ENCODE peak calls at places on chromosomes 12 and 14, in six cellular contexts. N, R, H, S, Y and J are unnamed samples.

GRCh38 chr14:77098470-77099353 is 654 bp downstream of the CIPC start:
- ATAC-seq in N (peak), R (no peak), H (no peak), S (peak), Y (peak), J (peak)

GRCh38 chr12:50984899-50985298 is 32.6 kb downstream of the HIGD1C start:
- ATAC-seq in N (no peak), R (no peak), H (peak), S (peak), Y (peak), J (peak)

GRCh38 chr14:96177766-96178377 is 26.8 kb upstream of the BDKRB2 start:
- ATAC-seq in N (peak), R (peak), H (peak), S (no peak), Y (no peak), J (peak)

GRCh38 chr12:15899282-15899870 is 11.8 kb upstream of the DERA start:
- ATAC-seq in N (peak), R (peak), H (no peak), S (peak), Y (peak), J (no peak)

GRCh38 chr14:24108336-24108874 is 6.2 kb upstream of the DCAF11 start:
- ATAC-seq in N (no peak), R (peak), H (no peak), S (no peak), Y (no peak), J (peak)

GRCh38 chr14:105486974-105487448 is 325 bp downstream of the CRIP1 start:
- ATAC-seq in N (no peak), R (no peak), H (no peak), S (no peak), Y (no peak), J (no peak)

GRCh38 chr14:97618917-97619690 is 821.9 kb downstream of the VRK1 start:
- ATAC-seq in N (no peak), R (peak), H (peak), S (no peak), Y (no peak), J (no peak)

GRCh38 chr14:53226553-53226952 is 73.4 kb upstream of the DDHD1 start:
- ATAC-seq in N (no peak), R (no peak), H (no peak), S (no peak), Y (no peak), J (no peak)

GRCh38 chr12:125983784-125984510 is 918.7 kb downstream of the AACS start:
- ATAC-seq in N (peak), R (no peak), H (peak), S (peak), Y (peak), J (peak)

GRCh38 chr14:105455766-105456660 is 18.6 kb upstream of the CRIP2 start:
- ATAC-seq in N (no peak), R (no peak), H (no peak), S (no peak), Y (peak), J (no peak)

GRCh38 chr14:103372552-103373304 is 12.5 kb upstream of the MARK3 start:
- ATAC-seq in N (peak), R (peak), H (peak), S (peak), Y (peak), J (no peak)

GRCh38 chr12:75754141-75754540 is 242.7 kb upstream of the KRR1 start:
- ATAC-seq in N (no peak), R (no peak), H (no peak), S (no peak), Y (no peak), J (no peak)

GRCh38 chr14:77691259-77691658 is 16.6 kb downstream of the ALKBH1 start:
- ATAC-seq in N (no peak), R (no peak), H (no peak), S (no peak), Y (no peak), J (no peak)

GRCh38 chr12:77382096-77382742 is 316.9 kb upstream of the E2F7 start:
- ATAC-seq in N (no peak), R (no peak), H (no peak), S (no peak), Y (no peak), J (peak)

GRCh38 chr12:74914378-74914777 is 295.3 kb downstream of the KCNC2 start:
- ATAC-seq in N (no peak), R (no peak), H (no peak), S (no peak), Y (no peak), J (no peak)

GRCh38 chr12:124509676-124510300 is 57.6 kb downstream of the NCOR2 start:
- ATAC-seq in N (peak), R (no peak), H (no peak), S (no peak), Y (peak), J (peak)

GRCh38 chr14:60981626-60982455 is 796 bp downstream of the SLC38A6 start:
- ATAC-seq in N (peak), R (no peak), H (no peak), S (peak), Y (no peak), J (peak)

GRCh38 chr12:123990512-123990911 is 17.5 kb downstream of the ZNF664 start:
- ATAC-seq in N (peak), R (no peak), H (no peak), S (peak), Y (no peak), J (peak)

GRCh38 chr12:108612788-108613282 is 15.0 kb upstream of the TMEM119 start:
- ATAC-seq in N (peak), R (no peak), H (no peak), S (no peak), Y (no peak), J (no peak)

GRCh38 chr12:67728296-67728666 is 79.7 kb downstream of the DYRK2 start:
- ATAC-seq in N (peak), R (no peak), H (no peak), S (no peak), Y (no peak), J (no peak)